ENCODE peak calls at places on chromosome 15, in ten cellular contexts. K is natural killer cell treated with Interleukin-12 subunit alpha and Interleukin-12 subunit beta and Interleukin-15 and Interleukin-18, amount 100 ng/mL, for 72 hours; I is endothelial cell; O is pons; L is mesendoderm; Q is transverse colon; H is Caki2; E is GM03348; R is skeletal muscle cell; T is fibroblast of pulmonary artery. G is an unnamed sample.

GRCh38 chr15:31255732-31256384 is 70.8 kb upstream of the KLF13 start:
- DNase-seq in T (no peak), R (no peak), O (no peak), I (no peak), H (no peak), Q (peak; percentile 64), K (peak; percentile 69), E (no peak), L (no peak), G (no peak)

GRCh38 chr15:39580630-39581500 is at the start of gene THBS1:
- DNase-seq in T (peak; percentile 97), H (peak; percentile 89), K (no peak), O (no peak), L (peak; percentile 97), E (peak; percentile 95), Q (peak; percentile 92), I (peak; percentile 62), R (peak; percentile 90), G (peak; percentile 97)

GRCh38 chr15:76439542-76439941 is 103.0 kb downstream of the ISL2 start:
- DNase-seq in O (no peak), Q (no peak), R (no peak), L (peak; percentile 67), E (no peak), K (no peak), H (no peak), I (no peak), T (no peak), G (no peak)

GRCh38 chr15:56929389-56929788 is 10.9 kb downstream of the TCF12 start:
- DNase-seq in I (no peak), R (peak; percentile 54), Q (no peak), H (peak; percentile 25), E (no peak), L (no peak), T (peak; percentile 29), O (no peak), K (no peak), G (no peak)

GRCh38 chr15:64571857-64572291 is 111.5 kb downstream of the ZNF609 start:
- DNase-seq in L (peak; percentile 52), H (no peak), Q (no peak), I (no peak), R (no peak), O (peak; percentile 45), T (no peak), K (no peak), E (no peak), G (no peak)

GRCh38 chr15:60679256-60679655 is 200.3 kb upstream of the ICE2 start:
- DNase-seq in L (no peak), E (peak; percentile 43), I (no peak), O (no peak), K (no peak), Q (no peak), H (no peak), R (peak; percentile 42), T (no peak), G (no peak)

GRCh38 chr15:80076321-80077318 is 17.1 kb downstream of the ZFAND6 start:
- DNase-seq in H (no peak), Q (no peak), L (no peak), I (no peak), T (no peak), R (no peak), K (no peak), E (no peak), O (no peak), G (no peak)

GRCh38 chr15:25848325-25848724 is 14.8 kb downstream of the ATP10A start:
- DNase-seq in R (no peak), O (no peak), I (no peak), E (no peak), H (no peak), T (no peak), Q (no peak), L (no peak), K (no peak), G (no peak)

GRCh38 chr15:73677146-73677607 is 7.0 kb upstream of the CD276 start:
- DNase-seq in Q (peak; percentile 76), L (peak; percentile 82), E (peak; percentile 77), O (peak; percentile 34), K (no peak), H (peak; percentile 44), T (peak; percentile 77), I (peak; percentile 55), R (no peak), G (peak; percentile 55)

GRCh38 chr15:75307778-75308390 is 25.2 kb downstream of the GOLGA6D start:
- DNase-seq in L (peak; percentile 81), H (peak; percentile 1), I (peak; percentile 74), T (peak; percentile 24), E (peak; percentile 35), Q (peak; percentile 77), O (no peak), K (no peak), R (no peak), G (peak; percentile 37)

GRCh38 chr15:55247766-55248427 is 41.7 kb downstream of the RAB27A start:
- DNase-seq in K (peak; percentile 78), I (no peak), H (no peak), L (no peak), R (no peak), T (no peak), E (no peak), O (no peak), Q (no peak), G (no peak)

GRCh38 chr15:58545307-58546065 is 113.7 kb downstream of the LIPC start:
- DNase-seq in O (no peak), K (peak; percentile 84), T (no peak), Q (no peak), E (no peak), I (no peak), H (no peak), L (no peak), R (no peak), G (no peak)

GRCh38 chr15:66842710-66843441 is 140.8 kb downstream of the SMAD6 start:
- DNase-seq in T (peak; percentile 76), R (peak; percentile 36), E (peak; percentile 83), K (no peak), O (peak; percentile 22), I (no peak), Q (peak; percentile 77), H (peak; percentile 65), L (peak; percentile 96), G (peak; percentile 79)

GRCh38 chr15:28021281-28022039 is 77.7 kb downstream of the OCA2 start:
- DNase-seq in L (peak; percentile 86), O (peak; percentile 42), R (no peak), K (no peak), H (peak; percentile 85), E (no peak), Q (peak; percentile 30), I (peak; percentile 55), T (peak; percentile 34), G (peak; percentile 75)

G was measured in ovary.